ENCODE peak calls at places on chromosomes 5 and 9, in eight cellular contexts. V is H1, X is esophagus muscularis mucosa, P is gastrocnemius medialis, O is prostate gland, E is tibial nerve, R is GM12878, Y is sigmoid colon. D is an unnamed sample.

GRCh38 chr9:83266618-83267543 is 203.9 kb upstream of the RASEF start:
- DNase-seq in V (no peak), X (no peak), P (peak; percentile 70), O (no peak), E (no peak), R (no peak), Y (no peak), D (peak; percentile 32)

GRCh38 chr9:95462419-95463121 is 54.2 kb downstream of the PTCH1 start:
- DNase-seq in V (no peak), X (no peak), P (peak; percentile 30), O (peak; percentile 65), E (peak; percentile 79), R (peak; percentile 94), Y (peak; percentile 85), D (peak; percentile 68)

GRCh38 chr9:87276327-87276841 is 221.3 kb upstream of the DAPK1 start:
- DNase-seq in V (no peak), X (no peak), P (no peak), O (no peak), E (no peak), R (peak; percentile 43), Y (no peak), D (no peak)

GRCh38 chr9:77820293-77820954 is 172.3 kb upstream of the GNA14 start:
- DNase-seq in V (no peak), X (no peak), P (no peak), O (no peak), E (no peak), R (no peak), Y (no peak), D (no peak)

GRCh38 chr5:137415231-137415681 is 83.9 kb downstream of the SPOCK1 start:
- DNase-seq in V (no peak), X (peak; percentile 68), P (no peak), O (no peak), E (no peak), R (no peak), Y (no peak), D (no peak)

GRCh38 chr5:74579215-74579614 is 61.3 kb downstream of the ENC1 start:
- DNase-seq in V (no peak), X (no peak), P (no peak), O (no peak), E (no peak), R (peak; percentile 87), Y (no peak), D (no peak)

GRCh38 chr5:120160120-120160895 is 303.8 kb upstream of the PRR16 start:
- DNase-seq in V (no peak), X (no peak), P (no peak), O (no peak), E (no peak), R (no peak), Y (no peak), D (no peak)

GRCh38 chr5:141040093-141040762 is 10.9 kb upstream of the PCDHB1 start:
- DNase-seq in V (peak; percentile 81), X (no peak), P (no peak), O (no peak), E (peak; percentile 25), R (no peak), Y (no peak), D (peak; percentile 18)

GRCh38 chr9:15824310-15824709 is 271.5 kb downstream of the CCDC171 start:
- DNase-seq in V (no peak), X (no peak), P (no peak), O (no peak), E (no peak), R (no peak), Y (no peak), D (no peak)

GRCh38 chr5:173764321-173765029 is 123.7 kb upstream of the CPEB4 start:
- DNase-seq in V (no peak), X (peak; percentile 94), P (peak; percentile 96), O (peak; percentile 46), E (peak; percentile 62), R (no peak), Y (peak; percentile 91), D (peak; percentile 92)

GRCh38 chr9:123044556-123044955 is 11.1 kb downstream of the GPR21 start:
- DNase-seq in V (no peak), X (no peak), P (no peak), O (no peak), E (no peak), R (no peak), Y (no peak), D (no peak)

GRCh38 chr9:11275158-11275695 is 662.4 kb upstream of the PTPRD start:
- DNase-seq in V (no peak), X (no peak), P (no peak), O (no peak), E (no peak), R (no peak), Y (no peak), D (no peak)

GRCh38 chr5:140466981-140467742 is 65.5 kb downstream of the ANKHD1 start:
- DNase-seq in V (no peak), X (no peak), P (no peak), O (no peak), E (no peak), R (no peak), Y (no peak), D (no peak)

GRCh38 chr9:4475301-4475700 is 15.0 kb upstream of the SLC1A1 start:
- DNase-seq in V (no peak), X (no peak), P (no peak), O (no peak), E (no peak), R (no peak), Y (no peak), D (no peak)

GRCh38 chr9:130631331-130632080 is 32.9 kb upstream of the PRDM12 start:
- DNase-seq in V (no peak), X (no peak), P (no peak), O (no peak), E (no peak), R (no peak), Y (no peak), D (no peak)

GRCh38 chr5:66653380-66653779 is 57.2 kb downstream of the MAST4 start:
- DNase-seq in V (no peak), X (no peak), P (no peak), O (no peak), E (no peak), R (no peak), Y (no peak), D (no peak)

GRCh38 chr5:73149540-73149939 is 23.5 kb upstream of the TMEM174 start:
- DNase-seq in V (no peak), X (no peak), P (no peak), O (no peak), E (no peak), R (no peak), Y (no peak), D (no peak)

GRCh38 chr5:168784449-168784848 is 205.3 kb upstream of the PANK3 start:
- DNase-seq in V (no peak), X (no peak), P (no peak), O (no peak), E (no peak), R (no peak), Y (no peak), D (no peak)

GRCh38 chr5:179823937-179824744 is 3.4 kb downstream of the SQSTM1 start:
- DNase-seq in V (no peak), X (no peak), P (no peak), O (no peak), E (no peak), R (no peak), Y (peak; percentile 61), D (no peak)
- H3K4me1 ChIP-seq in V (peaks cover 24% of the 10 kb centered on the region), X (peaks cover 79% of the 10 kb centered on the region), P (peaks cover 67% of the 10 kb centered on the region), O (peaks cover 27% of the 10 kb centered on the region), E (peaks cover 81% of the 10 kb centered on the region), R (peaks cover 24% of the 10 kb centered on the region), Y (peaks cover 80% of the 10 kb centered on the region), D (peaks cover 14% of the 10 kb centered on the region)

DNA sequence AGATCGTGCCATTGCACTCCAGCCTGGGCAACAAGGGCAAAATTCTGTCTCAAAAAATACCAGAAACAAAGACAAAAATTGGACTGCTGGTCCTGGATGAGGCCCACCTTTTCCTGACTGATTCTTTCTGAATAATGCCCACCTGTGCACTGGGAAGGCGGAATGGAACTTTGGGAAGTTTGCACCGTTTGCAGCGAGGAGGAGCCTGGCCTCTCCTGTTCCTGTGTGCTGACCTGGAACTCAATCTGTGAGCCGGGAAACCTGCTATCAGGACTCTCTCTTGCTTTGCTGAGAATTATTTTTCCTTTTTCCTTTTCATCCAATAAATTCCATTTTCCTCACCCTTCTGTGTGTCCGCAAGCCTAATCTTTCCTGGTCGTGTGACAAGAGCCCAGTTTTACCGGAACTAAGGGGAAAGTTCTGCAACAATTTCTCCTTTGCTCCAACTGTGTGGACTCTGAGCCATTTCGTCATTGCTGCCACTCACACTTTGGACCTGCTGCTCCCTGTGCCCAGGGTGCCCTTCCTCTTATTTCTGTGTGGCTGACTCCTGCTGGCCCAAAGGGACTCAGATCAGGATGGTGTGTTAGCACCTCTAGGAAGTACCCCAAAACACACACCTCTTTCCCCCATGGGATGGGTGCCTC is 4.5 kb upstream of the GLRX start:
- DNase-seq in V (no peak), X (no peak), P (no peak), O (no peak), E (no peak), R (no peak), Y (no peak), D (no peak)
- TF ChIP-seq POLR2A in V (no peak), X (no peak), P (no peak), O (no peak), E (no peak), R (no peak), Y (no peak), D (no peak)

DNA sequence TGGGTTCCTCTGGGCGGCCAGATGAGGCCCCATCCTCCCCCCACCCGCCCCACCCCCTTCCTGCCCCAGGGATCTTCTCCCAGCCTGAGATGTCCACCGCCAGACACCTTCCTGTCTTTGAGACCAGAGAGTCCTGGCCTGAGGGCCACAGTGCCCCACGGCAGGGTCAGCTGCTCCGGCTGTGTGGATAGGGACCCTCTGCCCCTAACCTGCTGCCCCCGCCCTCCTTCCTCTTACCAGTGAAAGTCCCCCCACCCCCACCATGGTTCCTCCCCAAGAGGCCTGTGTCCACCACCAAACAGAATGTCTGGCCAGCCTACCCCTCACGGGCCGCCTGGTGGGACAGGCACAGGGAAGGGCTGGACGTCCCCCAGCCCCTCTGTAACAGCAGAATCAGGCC is 43.0 kb upstream of the UBAC1 start:
- DNase-seq in V (no peak), X (no peak), P (no peak), O (no peak), E (no peak), R (no peak), Y (no peak), D (no peak)
- H3K4me1 ChIP-seq in V (peaks cover 25% of the 10 kb centered on the region), X (peaks cover 46% of the 10 kb centered on the region), P (peaks cover 14% of the 10 kb centered on the region), O (no peaks in the 10 kb centered on the region), E (peaks cover 62% of the 10 kb centered on the region), R (no peaks in the 10 kb centered on the region), Y (peaks cover 39% of the 10 kb centered on the region), D (no peaks in the 10 kb centered on the region)

DNA sequence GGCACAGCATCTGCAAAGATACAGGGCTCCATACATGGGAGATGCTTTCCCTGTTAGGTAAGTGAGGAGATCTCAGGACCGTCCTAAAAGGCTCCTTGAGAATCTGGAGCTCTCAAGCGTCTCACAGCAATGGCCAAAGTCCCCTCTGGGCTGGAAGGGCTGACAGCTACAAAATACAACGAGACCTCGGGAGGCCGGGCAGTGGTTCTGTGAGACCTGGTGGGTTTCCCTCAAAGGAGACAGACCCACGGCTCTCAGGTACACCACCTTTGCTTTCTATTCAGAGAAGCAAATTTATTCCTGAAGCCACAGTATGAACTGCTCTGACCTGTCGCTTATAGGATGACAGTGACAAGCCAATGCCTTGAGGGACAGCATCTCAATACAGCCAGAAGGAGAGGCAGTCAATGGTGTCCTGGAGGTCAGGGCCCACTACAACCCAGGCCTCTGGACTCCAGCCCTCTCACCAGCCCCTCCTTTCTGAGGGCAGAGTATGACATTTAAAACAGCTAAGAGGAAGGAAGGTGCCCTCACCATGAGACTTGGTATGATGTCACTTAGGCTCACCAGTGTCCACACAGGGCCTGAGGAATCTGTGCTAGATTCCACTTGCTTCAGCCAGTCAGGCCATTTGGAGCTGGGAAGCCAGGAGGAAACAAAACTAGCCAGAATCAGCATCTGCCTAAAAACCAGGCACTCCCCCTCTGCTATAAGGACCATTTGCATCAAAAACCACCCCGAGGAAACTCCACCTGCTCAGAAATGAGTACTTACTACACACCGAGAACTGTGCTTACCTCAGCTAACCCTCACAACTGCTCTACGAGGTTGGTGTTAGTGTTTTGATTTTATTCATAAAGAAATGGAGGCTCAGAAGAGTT is 86.5 kb upstream of the FSTL4 start:
- DNase-seq in V (no peak), X (no peak), P (no peak), O (no peak), E (no peak), R (peak; percentile 51), Y (peak; percentile 25), D (no peak)
- TF ChIP-seq POLR2A in V (no peak), X (no peak), P (no peak), O (no peak), E (no peak), R (no peak), Y (no peak), D (no peak)